ENCODE peak calls at places on chromosomes 12 and 14, in ten cellular contexts. A is myocyte, T is NCI-H1436, N is transverse colon, K is kidney glomerular epithelial cell, R is NCI-H1694 treated with DMSO at 0.1 percent for 48 hours, Y is PC-9, U is NCI-H460, Z is endothelial cell of umbilical vein, W is HS-5. C is an unnamed sample.

GRCh38 chr12:116194935-116195431 is 82.5 kb downstream of the MED13L start:
- DNase-seq in U (no peak), K (no peak), W (no peak), R (no peak), A (no peak), T (no peak), N (peak), Z (no peak), Y (no peak), C (no peak)

GRCh38 chr12:16198884-16199283 is 78.6 kb downstream of the SLC15A5 start:
- DNase-seq in W (no peak), U (no peak), Z (no peak), T (peak), K (no peak), N (no peak), A (no peak), Y (no peak), R (no peak), C (no peak)

GRCh38 chr14:105173901-105174894 is 5.6 kb upstream of the JAG2 start:
- DNase-seq in A (no peak), Y (no peak), Z (peak), U (no peak), K (no peak), W (no peak), N (peak), R (no peak), T (no peak), C (no peak)

GRCh38 chr12:100346660-100347059 is 10.2 kb upstream of the SLC17A8 start:
- DNase-seq in R (no peak), A (peak), K (no peak), N (no peak), W (no peak), T (peak), Y (no peak), U (no peak), Z (no peak), C (peak)

GRCh38 chr14:82854851-82855250 is 1321.2 kb upstream of the SEL1L start:
- DNase-seq in T (no peak), N (no peak), A (no peak), Y (no peak), U (no peak), W (no peak), R (no peak), Z (no peak), K (no peak), C (no peak)

GRCh38 chr14:64364907-64365306 is 23.2 kb upstream of the MTHFD1 start:
- DNase-seq in K (no peak), Z (no peak), Y (no peak), T (no peak), N (no peak), A (peak), R (no peak), W (peak), U (no peak), C (no peak)

GRCh38 chr14:61219673-61220072 is 61.5 kb downstream of the TMEM30B start:
- DNase-seq in A (no peak), K (no peak), Y (no peak), N (no peak), R (no peak), Z (no peak), U (no peak), T (no peak), W (no peak), C (no peak)

GRCh38 chr14:94388027-94388895 is at the start of gene SERPINA1:
- DNase-seq in Y (no peak), K (peak), Z (no peak), A (no peak), W (no peak), U (no peak), N (no peak), R (peak), T (no peak), C (no peak)

GRCh38 chr12:82963961-82964360 is 277.3 kb downstream of the TMTC2 start:
- DNase-seq in Z (no peak), K (no peak), W (no peak), R (no peak), N (no peak), Y (no peak), T (no peak), A (no peak), U (no peak), C (no peak)

GRCh38 chr14:34920339-34920738 is 45.2 kb upstream of the BAZ1A start:
- DNase-seq in U (no peak), N (no peak), T (no peak), K (no peak), Y (no peak), A (no peak), Z (no peak), R (no peak), W (no peak), C (no peak)

GRCh38 chr14:35335388-35336092 is 43.4 kb downstream of the PSMA6 start:
- DNase-seq in N (peak), A (no peak), Y (peak), Z (peak), U (peak), K (peak), R (no peak), W (no peak), T (no peak), C (no peak)

GRCh38 chr12:74780458-74781241 is 243.0 kb downstream of the ATXN7L3B start:
- DNase-seq in K (peak), Y (no peak), N (no peak), R (no peak), A (peak), U (no peak), T (no peak), Z (no peak), W (peak), C (no peak)

GRCh38 chr12:114744696-114745095 is 60.7 kb upstream of the TBX3 start:
- DNase-seq in Z (no peak), U (no peak), A (no peak), R (no peak), W (no peak), N (peak), K (no peak), T (no peak), Y (no peak), C (no peak)

GRCh38 chr14:100754020-100754419 is 27.3 kb downstream of the DLK1 start:
- DNase-seq in U (no peak), T (no peak), N (no peak), K (no peak), Y (no peak), W (no peak), R (no peak), Z (no peak), A (no peak), C (no peak)

GRCh38 chr14:72518809-72519377 is 375.0 kb downstream of the DPF3 start:
- DNase-seq in N (no peak), A (no peak), K (no peak), Z (no peak), W (no peak), T (no peak), Y (no peak), R (no peak), U (no peak), C (no peak)

GRCh38 chr14:85359505-85359904 is 170.4 kb upstream of the FLRT2 start:
- DNase-seq in Y (no peak), A (no peak), R (no peak), U (no peak), N (no peak), K (no peak), Z (peak), W (no peak), T (no peak), C (no peak)

GRCh38 chr12:132175496-132176357 is 31.5 kb downstream of the NOC4L start:
- DNase-seq in K (no peak), N (no peak), U (no peak), Y (peak), W (no peak), T (no peak), R (no peak), A (no peak), Z (no peak), C (no peak)

GRCh38 chr12:120292661-120293531 is at the start of gene RNU4-1:
- DNase-seq in U (peak), W (peak), R (peak), N (peak), Y (peak), T (peak), Z (peak), A (peak), K (peak), C (peak)

GRCh38 chr14:61380984-61381383 is 59.6 kb downstream of the PRKCH start:
- DNase-seq in W (no peak), A (no peak), T (no peak), R (no peak), U (no peak), K (no peak), N (no peak), Y (peak), Z (no peak), C (no peak)

GRCh38 chr14:103561381-103562134 is 899 bp downstream of the BAG5 start:
- DNase-seq in R (no peak), U (no peak), N (no peak), A (no peak), Y (peak), W (no peak), K (peak), T (no peak), Z (peak), C (no peak)

GRCh38 chr12:120394483-120395367 is 25.8 kb upstream of the MSI1 start:
- DNase-seq in Z (no peak), A (no peak), R (no peak), K (peak), T (peak), Y (peak), N (peak), W (no peak), U (no peak), C (peak)

GRCh38 chr12:5165296-5165970 is 121.8 kb downstream of the KCNA5 start:
- DNase-seq in Z (no peak), Y (no peak), K (no peak), U (no peak), N (no peak), R (no peak), W (no peak), A (peak), T (no peak), C (no peak)

GRCh38 chr12:121326996-121327674 is 25.1 kb downstream of the ANAPC5 start:
- DNase-seq in Z (peak), K (no peak), N (no peak), Y (no peak), W (no peak), U (no peak), T (no peak), A (peak), R (peak), C (no peak)

GRCh38 chr14:100246809-100247428 is 8.0 kb downstream of the YY1 start:
- DNase-seq in T (peak), Y (no peak), U (peak), N (no peak), A (peak), R (peak), Z (peak), K (peak), W (no peak), C (peak)

GRCh38 chr14:102988054-102988453 is 65.6 kb downstream of the AMN start:
- DNase-seq in A (no peak), U (no peak), R (no peak), Y (no peak), N (no peak), W (no peak), T (no peak), Z (peak), K (no peak), C (no peak)

GRCh38 chr12:16303939-16304338 is 26.5 kb upstream of the SLC15A5 start:
- DNase-seq in R (no peak), Z (no peak), T (no peak), U (no peak), W (no peak), A (no peak), K (no peak), Y (no peak), N (no peak), C (no peak)

GRCh38 chr14:46344327-46344937 is 307.1 kb downstream of the RPL10L start:
- DNase-seq in R (no peak), Z (peak), A (peak), U (peak), N (no peak), Y (peak), T (peak), K (peak), W (peak), C (peak)

GRCh38 chr12:119668315-119668651 is 350 bp downstream of the PRKAB1 start:
- DNase-seq in R (no peak), U (no peak), T (no peak), K (no peak), Z (no peak), N (no peak), W (no peak), Y (no peak), A (no peak), C (peak)

GRCh38 chr14:56738020-56738419 is 72.3 kb downstream of the OTX2 start:
- DNase-seq in Z (no peak), W (no peak), Y (no peak), U (no peak), A (no peak), R (no peak), K (no peak), T (no peak), N (no peak), C (no peak)

GRCh38 chr12:52305921-52306705 is 14.8 kb upstream of the KRT81 start:
- DNase-seq in T (no peak), W (no peak), K (no peak), Y (no peak), U (no peak), Z (no peak), A (no peak), R (no peak), N (no peak), C (no peak)

GRCh38 chr14:103879570-103880333 is 32.4 kb upstream of the PPP1R13B start:
- DNase-seq in Y (peak), T (no peak), N (peak), A (no peak), W (no peak), K (peak), Z (no peak), R (no peak), U (no peak), C (no peak)

GRCh38 chr12:131046813-131047788 is 93.4 kb downstream of the ADGRD1 start:
- DNase-seq in Z (no peak), Y (no peak), A (no peak), N (no peak), T (no peak), W (no peak), R (no peak), K (no peak), U (no peak), C (no peak)

GRCh38 chr12:90940872-90941499 is 14.0 kb downstream of the CCER1 start:
- DNase-seq in K (peak), T (peak), N (no peak), Y (no peak), U (peak), A (peak), Z (peak), W (no peak), R (peak), C (peak)

GRCh38 chr12:65364021-65364420 is 85.5 kb downstream of the MSRB3 start:
- DNase-seq in T (no peak), W (no peak), A (no peak), K (no peak), Y (no peak), R (no peak), N (no peak), U (no peak), Z (no peak), C (no peak)